ENCODE peak calls at places on chromosomes 1 and 21, in five cellular contexts. I, J, T, C and F are unnamed samples.

GRCh38 chr21:44836666-44837471 is 19.0 kb upstream of the SUMO3 start:
- DNase-seq in I (no peak), J (peak), T (no peak), C (no peak), F (no peak)

GRCh38 chr1:215466361-215466760 is 100.7 kb upstream of the KCTD3 start:
- DNase-seq in I (peak), J (no peak), T (no peak), C (no peak), F (no peak)

GRCh38 chr1:31423418-31423947 is 10.5 kb downstream of the SERINC2 start:
- DNase-seq in I (no peak), J (no peak), T (no peak), C (no peak), F (no peak)

GRCh38 chr1:201468844-201469644 is at the start of gene PHLDA3:
- DNase-seq in I (peak), J (peak), T (peak), C (no peak), F (no peak)

GRCh38 chr1:207803678-207804077 is 51.8 kb downstream of the CD46 start:
- DNase-seq in I (no peak), J (no peak), T (no peak), C (no peak), F (no peak)

GRCh38 chr1:230112131-230112701 is 45.2 kb downstream of the GALNT2 start:
- DNase-seq in I (peak), J (peak), T (no peak), C (no peak), F (no peak)

GRCh38 chr1:21028520-21029145 is 148.1 kb downstream of the EIF4G3 start:
- DNase-seq in I (no peak), J (no peak), T (no peak), C (no peak), F (no peak)

GRCh38 chr1:54160351-54160750 is 7.6 kb upstream of the CDCP2 start:
- DNase-seq in I (no peak), J (no peak), T (no peak), C (no peak), F (no peak)

GRCh38 chr1:157377216-157377821 is 175.0 kb downstream of the FCRL5 start:
- DNase-seq in I (peak), J (peak), T (no peak), C (no peak), F (no peak)

GRCh38 chr1:90926971-90927370 is 94.9 kb downstream of the ZNF644 start:
- DNase-seq in I (peak), J (no peak), T (no peak), C (no peak), F (no peak)

GRCh38 chr1:75134939-75135828 is 996 bp downstream of the LHX8 start:
- DNase-seq in I (peak), J (peak), T (no peak), C (no peak), F (no peak)

GRCh38 chr1:153929981-153930948 is 7.5 kb upstream of the GATAD2B start:
- DNase-seq in I (peak), J (no peak), T (no peak), C (no peak), F (no peak)

GRCh38 chr1:231315887-231316286 is 21.8 kb downstream of the EXOC8 start:
- DNase-seq in I (peak), J (peak), T (no peak), C (peak), F (no peak)

GRCh38 chr1:208513799-208514198 is 269.6 kb upstream of the PLXNA2 start:
- DNase-seq in I (no peak), J (no peak), T (no peak), C (no peak), F (no peak)

GRCh38 chr1:244010191-244010590 is 40.9 kb upstream of the ZBTB18 start:
- DNase-seq in I (peak), J (no peak), T (no peak), C (no peak), F (no peak)

GRCh38 chr1:14853518-14853917 is 255.0 kb downstream of the KAZN start:
- DNase-seq in I (no peak), J (no peak), T (no peak), C (no peak), F (no peak)

GRCh38 chr1:50526431-50526830 is 103.2 kb upstream of the DMRTA2 start:
- DNase-seq in I (no peak), J (peak), T (no peak), C (no peak), F (no peak)

GRCh38 chr1:38028671-38029070 is 16.1 kb downstream of the UTP11 start:
- DNase-seq in I (peak), J (no peak), T (no peak), C (no peak), F (no peak)